ENCODE peak calls at places on chromosomes 16 and 17, in six cellular contexts. T, G, K, W, E and S are unnamed samples.

GRCh38 chr17:12665263-12666210 is at the start of gene MYOCD:
- DNase-seq in W (peak), E (no peak), G (peak), T (no peak), K (no peak), S (peak)

GRCh38 chr17:82030470-82031302 is 792 bp upstream of the RAC3 start:
- DNase-seq in K (no peak), E (no peak), W (peak), G (peak), T (peak), S (peak)

GRCh38 chr17:48228720-48229119 is 121.2 kb downstream of the SNX11 start:
- DNase-seq in W (peak), T (peak), K (no peak), G (no peak), E (no peak), S (no peak)

GRCh38 chr17:36921131-36921851 is 16.0 kb upstream of the LHX1 start:
- DNase-seq in G (no peak), K (no peak), W (no peak), T (no peak), E (peak), S (no peak)

GRCh38 chr16:351804-352520 is 561 bp downstream of the AXIN1 start:
- DNase-seq in K (no peak), W (no peak), T (peak), E (no peak), G (no peak), S (no peak)

GRCh38 chr17:41625602-41626001 is 1.2 kb upstream of the KRT17 start:
- DNase-seq in E (no peak), K (no peak), W (no peak), T (no peak), G (no peak), S (no peak)

GRCh38 chr16:24858219-24859041 is 12.7 kb downstream of the SLC5A11 start:
- DNase-seq in G (no peak), T (peak), K (no peak), W (no peak), E (peak), S (peak)

GRCh38 chr16:27699540-27699939 is 149.6 kb downstream of the KATNIP start:
- DNase-seq in E (no peak), K (no peak), G (no peak), W (no peak), T (no peak), S (no peak)

GRCh38 chr16:85514601-85515318 is 98.4 kb upstream of the GSE1 start:
- DNase-seq in W (no peak), G (no peak), K (no peak), T (no peak), E (peak), S (no peak)

GRCh38 chr17:44241104-44241503 is 21.6 kb upstream of the UBTF start:
- DNase-seq in T (no peak), E (no peak), G (no peak), K (no peak), W (no peak), S (no peak)

GRCh38 chr17:30278032-30278431 is 13.7 kb downstream of the BLMH start:
- DNase-seq in G (no peak), T (no peak), K (no peak), W (no peak), E (peak), S (no peak)

GRCh38 chr17:27984404-27984803 is 58.1 kb upstream of the NLK start:
- DNase-seq in G (no peak), T (no peak), W (no peak), E (no peak), K (no peak), S (no peak)

GRCh38 chr16:16047761-16048160 is 98.3 kb downstream of the ABCC1 start:
- DNase-seq in G (no peak), W (no peak), T (no peak), E (no peak), K (no peak), S (no peak)

GRCh38 chr16:55643161-55643970 is 12.4 kb upstream of the SLC6A2 start:
- DNase-seq in E (peak), G (no peak), T (no peak), K (no peak), W (no peak), S (no peak)

GRCh38 chr16:12716658-12717057 is 87.0 kb downstream of the CPPED1 start:
- DNase-seq in W (no peak), K (no peak), G (no peak), E (peak), T (no peak), S (no peak)

GRCh38 chr16:82152641-82153094 is 17.4 kb downstream of the MPHOSPH6 start:
- DNase-seq in T (no peak), G (no peak), K (no peak), E (peak), W (no peak), S (no peak)

GRCh38 chr17:34118564-34118963 is 136.5 kb upstream of the CCL2 start:
- DNase-seq in T (no peak), G (no peak), K (no peak), W (no peak), E (no peak), S (no peak)

GRCh38 chr16:14475370-14476139 is 154.5 kb downstream of the PARN start:
- DNase-seq in K (no peak), T (no peak), G (no peak), W (no peak), E (peak), S (no peak)

GRCh38 chr17:60840456-60840855 is 162.8 kb downstream of the BCAS3 start:
- DNase-seq in G (no peak), K (no peak), W (no peak), E (no peak), T (no peak), S (no peak)

GRCh38 chr17:72126575-72127486 is 6.0 kb downstream of the SOX9 start:
- DNase-seq in K (no peak), T (no peak), W (no peak), G (no peak), E (peak), S (no peak)

GRCh38 chr17:77802811-77803220 is 155.7 kb upstream of the TNRC6C start:
- DNase-seq in K (no peak), E (no peak), G (no peak), W (no peak), T (no peak), S (no peak)

GRCh38 chr17:64240261-64240740 is 22.8 kb downstream of the TEX2 start:
- DNase-seq in W (no peak), K (no peak), G (no peak), T (peak), E (no peak), S (no peak)

DNA sequence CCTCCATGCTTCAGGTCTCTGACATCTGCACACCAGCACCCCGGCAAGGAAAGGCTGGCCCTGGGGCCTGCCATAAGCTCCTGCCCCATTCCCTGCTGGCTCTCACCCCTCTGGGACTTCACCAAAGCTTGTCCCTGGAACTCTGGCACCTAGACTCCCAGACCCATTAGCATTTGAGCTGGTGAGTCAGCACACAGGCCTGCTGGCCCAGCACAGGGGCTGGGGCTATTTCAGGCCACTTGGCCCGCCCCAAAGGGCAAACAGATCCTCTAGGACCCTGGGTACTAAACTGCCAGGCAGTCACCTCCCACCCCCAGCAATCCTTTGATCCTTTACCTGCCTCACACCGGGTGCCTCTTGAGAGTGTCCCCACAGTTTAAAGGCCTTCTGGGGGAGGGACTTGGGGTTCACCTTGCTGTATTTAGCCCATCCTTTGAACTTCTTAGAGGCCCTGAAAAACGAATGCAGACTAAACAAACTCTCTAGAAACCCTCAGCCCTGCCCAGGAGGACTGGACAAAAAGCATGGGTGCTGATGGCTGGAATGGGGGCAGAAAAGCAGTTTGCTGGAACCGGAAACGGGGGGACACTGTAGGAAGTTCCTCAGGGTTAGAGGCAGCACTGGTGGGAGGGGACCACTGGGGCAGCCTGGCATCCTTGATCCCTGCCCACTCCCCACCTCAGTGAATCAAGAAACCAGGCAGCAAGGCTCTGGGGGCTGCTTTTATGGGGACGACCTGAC is 3.2 kb upstream of the SAMD14 start:
- DNase-seq in T (no peak), K (no peak), G (no peak), W (no peak), E (peak), S (no peak)
- TF ChIP-seq TAF1 in T (no peak), K (no peak), G (no peak), W (no peak), E (no peak), S (no peak)

GRCh38 chr16:77553130-77553529 is 118.3 kb upstream of the ADAMTS18 start:
- DNase-seq in G (no peak), T (no peak), K (no peak), W (no peak), E (no peak), S (no peak)

GRCh38 chr16:77556203-77556602 is 121.4 kb upstream of the ADAMTS18 start:
- DNase-seq in E (peak), K (no peak), G (no peak), T (no peak), W (no peak), S (no peak)

GRCh38 chr16:77555781-77556180 is 120.9 kb upstream of the ADAMTS18 start:
- DNase-seq in K (no peak), T (no peak), W (no peak), E (no peak), G (no peak), S (no peak)

GRCh38 chr16:77557385-77557784 is 122.6 kb upstream of the ADAMTS18 start:
- DNase-seq in K (no peak), T (no peak), G (no peak), W (no peak), E (no peak), S (no peak)

GRCh38 chr16:77555101-77555500 is 120.3 kb upstream of the ADAMTS18 start:
- DNase-seq in T (no peak), E (no peak), K (no peak), W (no peak), G (no peak), S (no peak)
- TF ChIP-seq POLR2A in T (no peak), E (no peak), K (no peak), W (no peak), G (no peak), S (no peak)

DNA sequence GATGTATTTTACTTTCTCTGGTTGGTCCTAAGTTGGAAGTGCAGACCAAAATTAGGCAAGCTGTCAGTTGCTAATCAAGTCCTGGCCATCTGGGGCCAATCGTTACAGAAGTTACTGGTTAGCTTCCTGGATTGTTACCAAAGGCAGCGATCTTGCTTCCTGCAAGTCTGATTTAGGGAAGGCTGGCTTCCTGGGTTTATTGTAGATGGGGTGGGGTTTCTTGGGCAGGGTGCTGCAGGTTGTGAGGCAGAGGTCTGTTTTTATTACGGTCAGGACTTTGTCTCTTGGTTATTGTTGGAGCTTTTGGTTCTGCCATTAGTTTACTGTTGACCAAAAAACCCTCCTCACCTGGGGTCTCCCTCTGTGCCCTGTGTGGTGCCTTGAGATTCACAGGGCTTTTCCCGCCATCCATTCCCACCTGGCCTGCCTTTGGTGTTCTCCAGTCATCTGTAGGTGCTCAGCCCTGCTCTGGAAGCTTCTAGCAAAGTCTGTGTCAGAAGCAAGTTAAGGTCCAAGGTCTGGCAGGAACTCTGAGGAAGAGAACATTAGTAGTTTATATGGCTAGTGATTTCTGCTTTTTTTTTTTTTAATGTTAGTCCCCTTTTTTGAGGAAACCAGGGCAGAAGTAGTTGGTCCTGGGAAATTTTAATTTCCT is 37.0 kb downstream of the SLC47A1 start:
- DNase-seq in G (no peak), W (no peak), T (no peak), E (no peak), K (no peak), S (no peak)
- TF ChIP-seq TAF1 in G (no peak), W (no peak), T (no peak), E (no peak), K (no peak), S (no peak)

GRCh38 chr17:75776399-75777242 is 8.0 kb upstream of the UNK start:
- DNase-seq in K (no peak), E (no peak), W (no peak), G (no peak), T (no peak), S (no peak)

GRCh38 chr17:75774471-75774987 is 9.5 kb upstream of the GALK1 start:
- DNase-seq in T (no peak), E (no peak), G (no peak), W (no peak), K (no peak), S (no peak)

GRCh38 chr17:75773121-75773807 is 8.3 kb upstream of the GALK1 start:
- DNase-seq in W (no peak), G (no peak), E (no peak), K (no peak), T (no peak), S (no peak)

GRCh38 chr17:75773808-75774470 is 8.9 kb upstream of the GALK1 start:
- DNase-seq in T (no peak), W (no peak), E (no peak), G (no peak), K (no peak), S (no peak)

DNA sequence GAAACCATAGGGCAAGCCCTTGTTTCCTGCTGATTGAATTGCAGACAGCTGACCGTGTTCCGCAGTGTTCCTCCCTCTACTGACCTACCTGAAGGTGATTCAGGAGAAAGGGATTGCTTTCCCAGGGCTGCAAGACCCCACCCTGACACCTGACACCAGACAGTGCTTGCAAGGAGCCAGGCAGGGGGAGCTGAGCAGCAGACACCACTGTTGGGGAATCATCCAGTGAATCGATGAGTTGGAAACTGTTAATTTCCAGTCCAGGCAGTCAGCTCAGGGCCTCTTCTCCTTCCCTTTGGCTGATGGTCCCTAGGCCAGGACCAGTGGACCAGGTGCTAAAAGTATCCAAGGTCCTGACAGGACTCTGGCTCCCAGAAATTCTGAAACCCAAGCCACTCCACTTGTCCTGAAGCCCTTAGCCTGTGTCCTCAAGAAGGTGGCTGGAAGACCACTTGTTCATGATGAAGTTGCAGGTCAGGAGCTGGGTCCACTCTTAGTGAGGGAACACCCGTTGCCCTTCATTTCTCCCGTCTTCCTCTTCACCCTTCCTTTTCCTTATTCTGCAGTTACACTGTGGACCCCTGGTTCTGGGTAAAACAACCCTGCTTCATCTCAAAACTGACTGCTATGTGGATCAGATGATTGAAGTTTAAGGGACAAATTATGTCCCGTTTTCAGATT is 9.5 kb upstream of the UNK start:
- DNase-seq in G (no peak), T (no peak), W (no peak), K (no peak), E (no peak), S (no peak)
- TF ChIP-seq POLR2A in G (peak), T (no peak), W (peak), K (peak), E (no peak), S (peak)

GRCh38 chr16:89571636-89572035 is 3.9 kb upstream of the CPNE7 start:
- DNase-seq in K (no peak), G (no peak), E (no peak), W (no peak), T (no peak), S (no peak)

GRCh38 chr16:89569506-89570341 is 5.8 kb upstream of the CPNE7 start:
- DNase-seq in E (no peak), G (no peak), W (no peak), K (no peak), T (no peak), S (no peak)

GRCh38 chr16:89572478-89573205 is 2.9 kb upstream of the CPNE7 start:
- DNase-seq in W (no peak), E (peak), K (no peak), G (no peak), T (no peak), S (no peak)

GRCh38 chr16:89572042-89572441 is 3.5 kb upstream of the CPNE7 start:
- DNase-seq in E (no peak), W (no peak), G (no peak), T (no peak), K (no peak), S (no peak)

DNA sequence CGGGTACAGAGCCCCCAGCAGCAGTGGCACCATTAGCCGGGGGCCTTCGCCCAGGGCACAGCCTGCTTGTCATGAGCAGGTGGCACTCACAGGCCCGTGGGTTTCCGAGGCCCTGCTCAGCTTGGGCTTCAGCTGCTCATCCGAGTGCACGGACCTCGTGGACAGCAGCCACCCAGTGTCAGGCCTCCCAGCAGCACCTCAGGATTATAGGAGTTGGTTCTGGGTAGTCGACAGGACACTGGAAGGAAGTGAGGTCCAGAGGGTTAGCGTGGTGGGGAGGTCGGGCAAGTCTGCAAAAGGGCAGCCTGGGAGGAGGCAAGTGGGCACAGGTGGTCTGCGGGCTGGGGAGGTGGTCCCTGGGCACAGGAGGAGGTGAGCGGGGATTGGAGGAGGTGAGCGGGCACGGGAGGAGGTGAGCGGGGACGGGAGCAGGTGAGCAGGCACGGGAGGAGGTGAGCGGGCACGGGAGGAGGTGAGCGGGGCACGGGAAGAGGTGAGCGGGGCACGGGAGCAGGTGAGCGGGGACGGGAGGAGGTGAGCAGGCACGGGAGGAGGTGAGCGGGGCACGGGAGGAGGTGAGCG is 5.1 kb upstream of the CPNE7 start:
- DNase-seq in G (no peak), W (no peak), E (no peak), T (no peak), K (no peak), S (no peak)
- TF ChIP-seq TAF1 in G (no peak), W (no peak), E (no peak), T (no peak), K (no peak), S (no peak)

GRCh38 chr16:30113031-30113710 is at the start of gene GDPD3:
- DNase-seq in G (no peak), W (no peak), K (no peak), T (peak), E (peak), S (no peak)
- TF ChIP-seq POLR2A in G (no peak), W (no peak), K (peak), T (no peak), E (no peak), S (no peak)